ENCODE peak calls at places on chromosomes 11 and 22, in ten cellular contexts. One of them, this sample, is unnamed.

GRCh38 chr11:123920943-123921342 is 18.5 kb upstream of the OR4D5 start:
- DNase-seq in spleen: no peak
- DNase-seq in breast epithelium: no peak
- DNase-seq in HCT116: no peak
- DNase-seq in HepG2: no peak
- DNase-seq in suprapubic skin: no peak
- DNase-seq in transverse colon: no peak
- DNase-seq in esophagus muscularis mucosa: no peak
- DNase-seq in stomach: no peak
- DNase-seq in sigmoid colon: no peak
- DNase-seq in this sample: no peak

GRCh38 chr11:16403448-16403803 is 47.1 kb upstream of the SOX6 start:
- DNase-seq in spleen: no peak
- DNase-seq in breast epithelium: no peak
- DNase-seq in HCT116: no peak
- DNase-seq in HepG2: no peak
- DNase-seq in suprapubic skin: no peak
- DNase-seq in transverse colon: no peak
- DNase-seq in esophagus muscularis mucosa: no peak
- DNase-seq in stomach: no peak
- DNase-seq in sigmoid colon: no peak
- DNase-seq in this sample: no peak

GRCh38 chr22:26615149-26615548 is 2.7 kb downstream of the CRYBB1 start:
- DNase-seq in spleen: peak; percentile 23
- DNase-seq in breast epithelium: no peak
- DNase-seq in HCT116: no peak
- DNase-seq in HepG2: no peak
- DNase-seq in suprapubic skin: no peak
- DNase-seq in transverse colon: peak; percentile 54
- DNase-seq in esophagus muscularis mucosa: no peak
- DNase-seq in stomach: no peak
- DNase-seq in sigmoid colon: no peak
- DNase-seq in this sample: peak; percentile 39

GRCh38 chr11:44407211-44407996 is 97.5 kb upstream of the ALX4 start:
- DNase-seq in spleen: no peak
- DNase-seq in breast epithelium: no peak
- DNase-seq in HCT116: no peak
- DNase-seq in HepG2: no peak
- DNase-seq in suprapubic skin: no peak
- DNase-seq in transverse colon: no peak
- DNase-seq in esophagus muscularis mucosa: no peak
- DNase-seq in stomach: no peak
- DNase-seq in sigmoid colon: no peak
- DNase-seq in this sample: no peak

GRCh38 chr11:11973361-11973800 is 35.0 kb downstream of the DKK3 start:
- DNase-seq in spleen: no peak
- DNase-seq in breast epithelium: peak; percentile 67
- DNase-seq in HCT116: no peak
- DNase-seq in HepG2: no peak
- DNase-seq in suprapubic skin: no peak
- DNase-seq in transverse colon: peak; percentile 33
- DNase-seq in esophagus muscularis mucosa: no peak
- DNase-seq in stomach: peak; percentile 74
- DNase-seq in sigmoid colon: peak; percentile 88
- DNase-seq in this sample: no peak

GRCh38 chr11:127943763-127944162 is 643.6 kb downstream of the ETS1 start:
- DNase-seq in spleen: no peak
- DNase-seq in breast epithelium: no peak
- DNase-seq in HCT116: no peak
- DNase-seq in HepG2: no peak
- DNase-seq in suprapubic skin: no peak
- DNase-seq in transverse colon: no peak
- DNase-seq in esophagus muscularis mucosa: no peak
- DNase-seq in stomach: no peak
- DNase-seq in sigmoid colon: no peak
- DNase-seq in this sample: no peak

GRCh38 chr11:56172256-56172835 is 4.1 kb upstream of the OR5J2 start:
- DNase-seq in spleen: no peak
- DNase-seq in breast epithelium: no peak
- DNase-seq in HCT116: no peak
- DNase-seq in HepG2: no peak
- DNase-seq in suprapubic skin: no peak
- DNase-seq in transverse colon: peak; percentile 8
- DNase-seq in esophagus muscularis mucosa: no peak
- DNase-seq in stomach: no peak
- DNase-seq in sigmoid colon: no peak
- DNase-seq in this sample: no peak

GRCh38 chr22:21032037-21032842 is at the start of gene SLC7A4:
- DNase-seq in spleen: peak; percentile 70
- DNase-seq in breast epithelium: no peak
- DNase-seq in HCT116: no peak
- DNase-seq in HepG2: no peak
- DNase-seq in suprapubic skin: no peak
- DNase-seq in transverse colon: peak; percentile 17
- DNase-seq in esophagus muscularis mucosa: no peak
- DNase-seq in stomach: peak; percentile 27
- DNase-seq in sigmoid colon: no peak
- DNase-seq in this sample: no peak

GRCh38 chr11:46222485-46223251 is 54.8 kb upstream of the CREB3L1 start:
- DNase-seq in spleen: no peak
- DNase-seq in breast epithelium: no peak
- DNase-seq in HCT116: no peak
- DNase-seq in HepG2: no peak
- DNase-seq in suprapubic skin: no peak
- DNase-seq in transverse colon: no peak
- DNase-seq in esophagus muscularis mucosa: no peak
- DNase-seq in stomach: no peak
- DNase-seq in sigmoid colon: no peak
- DNase-seq in this sample: no peak

GRCh38 chr11:13963949-13964770 is 1.6 kb downstream of the SPON1 start:
- DNase-seq in spleen: no peak
- DNase-seq in breast epithelium: no peak
- DNase-seq in HCT116: no peak
- DNase-seq in HepG2: no peak
- DNase-seq in suprapubic skin: no peak
- DNase-seq in transverse colon: peak; percentile 62
- DNase-seq in esophagus muscularis mucosa: no peak
- DNase-seq in stomach: no peak
- DNase-seq in sigmoid colon: no peak
- DNase-seq in this sample: peak; percentile 18

GRCh38 chr11:8192016-8192895 is 23.4 kb upstream of the RIC3 start:
- DNase-seq in spleen: peak; percentile 81
- DNase-seq in breast epithelium: peak; percentile 44
- DNase-seq in HCT116: peak; percentile 41
- DNase-seq in HepG2: peak; percentile 45
- DNase-seq in suprapubic skin: no peak
- DNase-seq in transverse colon: peak; percentile 72
- DNase-seq in esophagus muscularis mucosa: no peak
- DNase-seq in stomach: peak; percentile 74
- DNase-seq in sigmoid colon: no peak
- DNase-seq in this sample: peak; percentile 66

DNA sequence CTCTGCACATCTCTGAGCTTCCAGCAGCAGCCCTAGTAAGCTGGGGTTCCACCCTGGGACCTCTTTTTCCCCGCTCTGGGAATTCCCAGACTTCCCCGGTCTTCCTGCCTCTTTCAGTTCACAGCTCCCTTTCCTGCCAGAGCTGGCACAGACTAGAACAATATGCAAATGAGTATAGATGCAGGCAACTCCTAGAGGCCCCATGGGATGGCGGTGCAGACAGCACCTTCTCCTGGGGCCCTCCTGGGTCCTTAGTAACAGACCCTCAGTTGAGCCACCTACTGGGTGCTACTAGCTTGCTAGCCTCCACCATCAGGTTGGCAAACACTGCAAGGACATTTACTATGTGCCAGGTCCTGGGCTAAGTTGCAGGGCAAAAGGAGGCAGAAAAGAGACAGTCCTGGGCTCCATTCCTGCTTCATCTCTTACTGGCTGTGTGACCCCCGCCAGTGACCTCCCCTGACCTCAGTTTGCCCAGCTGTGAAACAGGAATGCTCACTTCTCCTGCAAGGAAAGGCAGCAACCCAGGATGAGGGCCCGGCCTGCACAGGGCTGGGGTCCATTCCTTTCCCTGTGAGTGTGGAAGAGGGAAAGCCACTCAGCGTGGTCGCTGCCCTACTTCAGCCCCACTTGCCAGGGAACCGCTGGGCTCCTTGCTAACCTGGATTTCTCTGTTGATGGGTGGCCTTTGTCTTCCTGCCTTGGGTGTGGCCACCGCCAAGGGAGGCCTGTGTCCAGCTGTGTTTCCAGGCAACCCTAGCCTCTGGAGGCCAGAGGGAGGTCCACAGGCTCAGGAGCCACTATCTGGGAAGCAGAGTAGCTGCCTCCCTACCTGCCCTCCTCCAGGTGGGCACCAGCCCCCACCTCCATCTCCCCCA is 7.3 kb downstream of the RELT start:
- DNase-seq in spleen: no peak
- DNase-seq in breast epithelium: no peak
- DNase-seq in HCT116: no peak
- DNase-seq in HepG2: no peak
- DNase-seq in suprapubic skin: no peak
- DNase-seq in transverse colon: peak; percentile 27
- DNase-seq in esophagus muscularis mucosa: no peak
- DNase-seq in stomach: peak; percentile 50
- DNase-seq in sigmoid colon: no peak
- DNase-seq in this sample: no peak
- TF ChIP-seq POLR2AphosphoS5 in spleen: no peak
- TF ChIP-seq POLR2AphosphoS5 in breast epithelium: no peak
- TF ChIP-seq POLR2AphosphoS5 in HCT116: no peak
- TF ChIP-seq POLR2AphosphoS5 in HepG2: no peak
- TF ChIP-seq POLR2AphosphoS5 in suprapubic skin: no peak
- TF ChIP-seq POLR2AphosphoS5 in transverse colon: no peak
- TF ChIP-seq POLR2AphosphoS5 in esophagus muscularis mucosa: no peak
- TF ChIP-seq POLR2AphosphoS5 in stomach: no peak
- TF ChIP-seq POLR2AphosphoS5 in sigmoid colon: no peak
- TF ChIP-seq POLR2AphosphoS5 in this sample: no peak

DNA sequence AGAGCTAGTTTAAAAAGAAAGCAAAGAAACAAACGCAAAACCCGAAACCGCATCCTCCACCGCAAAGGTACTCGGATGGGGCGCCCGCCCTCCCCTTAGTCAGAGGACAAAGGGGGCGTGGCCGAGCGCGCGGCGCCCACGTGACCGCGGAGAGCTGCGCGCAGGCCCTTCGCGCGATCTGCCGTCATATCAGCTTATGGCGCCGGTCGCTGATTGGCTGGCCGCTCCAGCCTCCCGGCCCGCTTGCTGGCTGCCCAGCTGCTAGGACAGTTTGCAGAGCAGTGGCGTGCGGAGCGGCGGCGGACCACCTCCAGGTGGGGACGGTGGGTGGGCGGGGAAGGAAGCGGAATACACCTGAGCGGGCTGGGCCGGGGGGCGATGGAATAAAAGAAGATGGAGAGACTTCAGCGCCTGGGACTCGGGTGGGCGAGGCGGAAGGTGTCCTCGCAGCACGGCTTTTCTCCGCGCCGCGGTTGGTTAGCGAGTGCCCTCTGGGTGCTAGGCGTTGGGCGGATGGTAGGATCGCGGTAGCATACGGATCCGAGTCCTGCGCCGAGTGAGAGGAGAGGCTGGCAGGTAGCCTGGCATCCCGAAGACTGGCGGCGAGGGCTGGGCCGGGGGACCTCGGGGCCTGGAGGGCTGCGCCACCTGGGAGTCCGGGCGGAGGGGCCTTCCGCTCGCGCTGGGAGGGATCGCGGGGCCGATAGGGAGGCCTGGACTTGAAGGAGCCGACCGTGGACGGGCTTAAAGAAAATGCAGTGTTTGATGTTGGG is at the start of gene SC5D:
- DNase-seq in spleen: peak; percentile 98
- DNase-seq in breast epithelium: peak; percentile 94
- DNase-seq in HCT116: peak; percentile 82
- DNase-seq in HepG2: peak; percentile 85
- DNase-seq in suprapubic skin: peak; percentile 97
- DNase-seq in transverse colon: peak; percentile 96
- DNase-seq in esophagus muscularis mucosa: peak; percentile 98
- DNase-seq in stomach: peak; percentile 96
- DNase-seq in sigmoid colon: peak; percentile 98
- DNase-seq in this sample: peak; percentile 85
- TF ChIP-seq POLR2AphosphoS5 in spleen: peak; percentile 98
- TF ChIP-seq POLR2AphosphoS5 in breast epithelium: peak; percentile 89
- TF ChIP-seq POLR2AphosphoS5 in HCT116: peak; percentile 96
- TF ChIP-seq POLR2AphosphoS5 in HepG2: peak; percentile 90
- TF ChIP-seq POLR2AphosphoS5 in suprapubic skin: no peak
- TF ChIP-seq POLR2AphosphoS5 in transverse colon: peak; percentile 95
- TF ChIP-seq POLR2AphosphoS5 in esophagus muscularis mucosa: peak; percentile 98
- TF ChIP-seq POLR2AphosphoS5 in stomach: peak; percentile 97
- TF ChIP-seq POLR2AphosphoS5 in sigmoid colon: peak; percentile 99
- TF ChIP-seq POLR2AphosphoS5 in this sample: peak; percentile 31

GRCh38 chr22:28560005-28560742 is 119.5 kb downstream of the TTC28 start:
- DNase-seq in spleen: no peak
- DNase-seq in breast epithelium: no peak
- DNase-seq in HCT116: no peak
- DNase-seq in HepG2: no peak
- DNase-seq in suprapubic skin: no peak
- DNase-seq in transverse colon: no peak
- DNase-seq in esophagus muscularis mucosa: no peak
- DNase-seq in stomach: no peak
- DNase-seq in sigmoid colon: no peak
- DNase-seq in this sample: no peak
- TF ChIP-seq POLR2AphosphoS5 in spleen: no peak
- TF ChIP-seq POLR2AphosphoS5 in breast epithelium: no peak
- TF ChIP-seq POLR2AphosphoS5 in HCT116: no peak
- TF ChIP-seq POLR2AphosphoS5 in HepG2: no peak
- TF ChIP-seq POLR2AphosphoS5 in suprapubic skin: no peak
- TF ChIP-seq POLR2AphosphoS5 in transverse colon: no peak
- TF ChIP-seq POLR2AphosphoS5 in esophagus muscularis mucosa: no peak
- TF ChIP-seq POLR2AphosphoS5 in stomach: no peak
- TF ChIP-seq POLR2AphosphoS5 in sigmoid colon: no peak
- TF ChIP-seq POLR2AphosphoS5 in this sample: no peak

DNA sequence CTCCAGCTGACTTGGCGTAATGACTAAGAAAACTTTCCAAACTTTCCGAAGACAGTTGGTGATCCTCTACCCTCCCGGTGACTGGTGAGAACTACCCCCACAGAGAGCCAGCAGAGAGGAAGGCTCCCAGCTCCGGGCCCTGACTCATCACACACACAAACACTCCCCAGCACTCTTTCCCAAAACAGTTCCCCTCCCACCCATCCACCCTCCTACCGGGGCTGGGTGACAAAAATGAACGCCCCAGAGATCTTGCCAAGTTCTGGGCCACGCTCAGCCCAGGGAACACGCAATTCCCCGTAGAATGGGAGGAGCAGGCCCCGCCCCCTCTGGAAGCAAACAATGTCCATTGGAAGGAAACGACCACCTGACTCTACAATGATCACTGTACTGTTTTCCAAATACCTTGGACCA is 21.3 kb upstream of the JAM3 start:
- DNase-seq in spleen: peak; percentile 59
- DNase-seq in breast epithelium: no peak
- DNase-seq in HCT116: no peak
- DNase-seq in HepG2: no peak
- DNase-seq in suprapubic skin: peak; percentile 94
- DNase-seq in transverse colon: peak; percentile 68
- DNase-seq in esophagus muscularis mucosa: peak; percentile 97
- DNase-seq in stomach: no peak
- DNase-seq in sigmoid colon: peak; percentile 95
- DNase-seq in this sample: no peak
- TF ChIP-seq POLR2AphosphoS5 in spleen: no peak
- TF ChIP-seq POLR2AphosphoS5 in breast epithelium: no peak
- TF ChIP-seq POLR2AphosphoS5 in HCT116: no peak
- TF ChIP-seq POLR2AphosphoS5 in HepG2: no peak
- TF ChIP-seq POLR2AphosphoS5 in suprapubic skin: peak; percentile 19
- TF ChIP-seq POLR2AphosphoS5 in transverse colon: no peak
- TF ChIP-seq POLR2AphosphoS5 in esophagus muscularis mucosa: peak; percentile 81
- TF ChIP-seq POLR2AphosphoS5 in stomach: peak; percentile 57
- TF ChIP-seq POLR2AphosphoS5 in sigmoid colon: peak; percentile 73
- TF ChIP-seq POLR2AphosphoS5 in this sample: no peak

GRCh38 chr22:46233231-46233630 is 16.9 kb downstream of the CDPF1 start:
- DNase-seq in spleen: peak; percentile 76
- DNase-seq in breast epithelium: no peak
- DNase-seq in HCT116: no peak
- DNase-seq in HepG2: no peak
- DNase-seq in suprapubic skin: no peak
- DNase-seq in transverse colon: no peak
- DNase-seq in esophagus muscularis mucosa: no peak
- DNase-seq in stomach: no peak
- DNase-seq in sigmoid colon: peak; percentile 76
- DNase-seq in this sample: no peak
- TF ChIP-seq POLR2AphosphoS5 in spleen: peak; percentile 57
- TF ChIP-seq POLR2AphosphoS5 in breast epithelium: no peak
- TF ChIP-seq POLR2AphosphoS5 in HCT116: no peak
- TF ChIP-seq POLR2AphosphoS5 in HepG2: no peak
- TF ChIP-seq POLR2AphosphoS5 in suprapubic skin: no peak
- TF ChIP-seq POLR2AphosphoS5 in transverse colon: no peak
- TF ChIP-seq POLR2AphosphoS5 in esophagus muscularis mucosa: no peak
- TF ChIP-seq POLR2AphosphoS5 in stomach: peak; percentile 14
- TF ChIP-seq POLR2AphosphoS5 in sigmoid colon: no peak
- TF ChIP-seq POLR2AphosphoS5 in this sample: no peak

This sample was measured in GM12891.